ENCODE peak calls at places on chromosome 13, in six cellular contexts. O is vagina, T is heart left ventricle, A is tibial nerve, J is ovary, F is HCT116. D is an unnamed sample.

GRCh38 chr13:54768214-54768613 is 1739.6 kb downstream of the OLFM4 start:
- DNase-seq in O (no peak), T (no peak), A (no peak), J (no peak), F (no peak), D (no peak)

GRCh38 chr13:114009590-114010400 is 35.9 kb upstream of the C13orf46 start:
- DNase-seq in O (no peak), T (no peak), A (no peak), J (no peak), F (no peak), D (peak; percentile 80)

GRCh38 chr13:41823486-41823885 is 137.4 kb downstream of the VWA8 start:
- DNase-seq in O (no peak), T (no peak), A (no peak), J (no peak), F (no peak), D (no peak)

GRCh38 chr13:23470706-23471610 is 37.5 kb upstream of the SACS start:
- DNase-seq in O (no peak), T (no peak), A (no peak), J (no peak), F (no peak), D (no peak)

GRCh38 chr13:31982124-31982523 is 49.5 kb upstream of the FRY start:
- DNase-seq in O (no peak), T (no peak), A (no peak), J (no peak), F (no peak), D (no peak)

GRCh38 chr13:36038785-36039415 is 92.3 kb downstream of the DCLK1 start:
- DNase-seq in O (no peak), T (no peak), A (no peak), J (no peak), F (no peak), D (no peak)

GRCh38 chr13:87777395-87777794 is 106.2 kb downstream of the SLITRK5 start:
- DNase-seq in O (no peak), T (no peak), A (no peak), J (no peak), F (no peak), D (no peak)

GRCh38 chr13:25109341-25109740 is 13.4 kb downstream of the PABPC3 start:
- DNase-seq in O (no peak), T (no peak), A (no peak), J (no peak), F (no peak), D (no peak)

GRCh38 chr13:23567792-23568480 is 2.3 kb upstream of the TNFRSF19 start:
- DNase-seq in O (no peak), T (no peak), A (no peak), J (no peak), F (no peak), D (no peak)

GRCh38 chr13:113951246-113951999 is 22.5 kb downstream of the C13orf46 start:
- DNase-seq in O (no peak), T (peak; percentile 85), A (peak; percentile 78), J (peak; percentile 89), F (peak; percentile 57), D (peak; percentile 97)

GRCh38 chr13:110869231-110869804 is 45.6 kb downstream of the ANKRD10 start:
- DNase-seq in O (no peak), T (peak; percentile 62), A (no peak), J (no peak), F (no peak), D (no peak)

GRCh38 chr13:110047511-110047910 is 259.4 kb downstream of the COL4A1 start:
- DNase-seq in O (no peak), T (peak; percentile 86), A (no peak), J (peak; percentile 34), F (no peak), D (no peak)

GRCh38 chr13:99974939-99975561 is 3.5 kb upstream of the ZIC5 start:
- DNase-seq in O (no peak), T (no peak), A (no peak), J (no peak), F (no peak), D (no peak)

GRCh38 chr13:30108913-30109237 is 198.5 kb downstream of the KATNAL1 start:
- DNase-seq in O (no peak), T (no peak), A (no peak), J (no peak), F (no peak), D (peak; percentile 79)

GRCh38 chr13:51258612-51259358 is 36.6 kb downstream of the FAM124A start:
- DNase-seq in O (no peak), T (no peak), A (no peak), J (no peak), F (no peak), D (no peak)

GRCh38 chr13:85610024-85610423 is 189.2 kb downstream of the SLITRK6 start:
- DNase-seq in O (no peak), T (no peak), A (no peak), J (no peak), F (no peak), D (no peak)

GRCh38 chr13:30866692-30867669 is 39.1 kb upstream of the MEDAG start:
- DNase-seq in O (no peak), T (no peak), A (no peak), J (peak; percentile 53), F (no peak), D (no peak)

GRCh38 chr13:46665243-46665629 is 112.3 kb downstream of the LRCH1 start:
- DNase-seq in O (no peak), T (no peak), A (no peak), J (no peak), F (no peak), D (no peak)

GRCh38 chr13:25860862-25861261 is 191.0 kb downstream of the SHISA2 start:
- DNase-seq in O (no peak), T (no peak), A (no peak), J (no peak), F (no peak), D (no peak)

GRCh38 chr13:99434258-99434788 is 66.9 kb upstream of the TM9SF2 start:
- DNase-seq in O (no peak), T (no peak), A (no peak), J (no peak), F (no peak), D (no peak)

GRCh38 chr13:80262051-80262695 is 78.8 kb downstream of the SPRY2 start:
- DNase-seq in O (no peak), T (no peak), A (no peak), J (no peak), F (no peak), D (no peak)

DNA sequence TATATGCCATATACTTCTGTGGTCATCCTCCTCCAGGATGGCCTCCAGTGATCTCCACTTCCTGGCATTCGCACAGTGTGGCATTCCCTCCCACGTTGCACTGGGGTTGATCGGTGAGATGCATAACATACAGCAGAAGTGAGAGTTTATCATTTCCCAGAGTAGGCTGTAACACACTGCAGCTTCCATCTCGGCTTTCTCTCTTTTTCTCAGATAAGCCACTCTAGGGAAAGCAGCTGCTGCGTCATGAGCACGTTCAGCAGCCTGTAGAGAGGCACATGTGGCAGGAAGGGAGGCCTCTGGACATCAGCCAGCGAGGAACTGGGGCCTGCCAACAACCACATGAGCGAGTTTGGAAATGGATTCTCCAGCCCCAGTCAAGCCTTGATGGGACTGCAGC is 807.1 kb downstream of the DIAPH3 start:
- DNase-seq in O (no peak), T (peak; percentile 88), A (peak; percentile 16), J (peak; percentile 26), F (no peak), D (no peak)
- TF ChIP-seq POLR2A in O (no peak), T (no peak), A (no peak), J (no peak), F (no peak), D (no peak)

DNA sequence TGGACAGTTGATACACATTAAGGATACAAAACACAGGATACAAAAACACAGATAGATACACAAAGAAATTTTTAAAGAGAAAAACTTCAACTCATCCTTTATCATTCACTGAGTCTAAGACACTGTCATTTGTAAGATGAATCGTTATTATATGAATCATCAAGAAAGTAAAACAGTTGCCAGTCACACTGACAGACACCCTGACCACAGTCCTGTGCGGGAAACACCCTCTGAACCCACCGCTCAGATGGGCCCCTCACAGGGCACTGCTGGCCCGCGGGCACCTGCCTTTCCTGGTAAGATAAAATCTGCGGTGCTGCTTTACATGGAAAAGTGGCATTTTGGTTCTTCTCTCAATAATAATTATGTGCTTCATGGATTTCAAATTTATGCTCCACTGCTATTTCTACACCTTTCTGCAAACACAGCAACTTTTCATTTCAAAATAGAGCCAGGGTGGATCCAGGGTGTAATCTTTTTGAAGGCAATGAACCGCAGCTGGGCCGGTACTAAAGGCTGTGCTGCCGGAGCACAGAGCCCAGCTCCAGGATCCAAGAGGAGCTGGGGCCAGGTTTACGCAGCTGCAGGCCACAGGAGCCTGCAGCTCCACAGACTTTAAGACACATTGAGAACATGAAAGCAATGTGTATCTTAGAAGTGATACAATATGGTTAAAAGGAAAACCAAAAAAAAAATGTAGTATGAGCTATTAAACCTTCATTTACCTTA is 76.8 kb downstream of the TUBGCP3 start:
- DNase-seq in O (no peak), T (no peak), A (no peak), J (no peak), F (no peak), D (no peak)
- H3K4me3 ChIP-seq in O (no peak overlapping the region), T (no peak overlapping the region), A (no peak overlapping the region), J (no peak overlapping the region), F (no peak overlapping the region), D (no peak overlapping the region)

GRCh38 chr13:67095621-67096020 is 134.5 kb downstream of the PCDH9 start:
- DNase-seq in O (no peak), T (no peak), A (no peak), J (no peak), F (no peak), D (no peak)

GRCh38 chr13:67096418-67096817 is 133.7 kb downstream of the PCDH9 start:
- DNase-seq in O (no peak), T (no peak), A (no peak), J (no peak), F (no peak), D (no peak)

GRCh38 chr13:67094078-67094477 is 136.1 kb downstream of the PCDH9 start:
- DNase-seq in O (no peak), T (no peak), A (no peak), J (no peak), F (no peak), D (no peak)

GRCh38 chr13:67097856-67098255 is 132.3 kb downstream of the PCDH9 start:
- DNase-seq in O (no peak), T (no peak), A (no peak), J (no peak), F (no peak), D (no peak)

DNA sequence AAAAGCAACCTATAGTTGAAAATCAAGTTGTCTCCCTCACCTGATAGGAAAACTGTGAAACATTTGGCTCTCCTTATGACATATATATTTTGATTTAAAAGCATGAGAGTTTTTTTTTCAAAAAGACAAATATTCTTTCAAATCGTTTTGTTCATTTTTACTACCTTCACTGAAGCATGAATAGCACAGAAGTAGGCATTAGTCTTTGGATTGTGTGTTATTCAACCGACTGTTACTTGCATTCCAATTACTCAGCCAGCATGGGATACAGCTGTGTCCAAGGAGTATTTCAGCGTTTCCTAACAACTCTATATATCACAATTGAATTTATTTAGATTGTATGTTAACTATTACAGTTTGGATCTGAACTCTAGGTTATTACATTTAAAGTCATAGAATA is 135.2 kb downstream of the PCDH9 start:
- DNase-seq in O (no peak), T (no peak), A (no peak), J (no peak), F (no peak), D (no peak)
- TF ChIP-seq CTCF in O (no peak), T (no peak), A (no peak), J (no peak), F (no peak), D (no peak)

DNA sequence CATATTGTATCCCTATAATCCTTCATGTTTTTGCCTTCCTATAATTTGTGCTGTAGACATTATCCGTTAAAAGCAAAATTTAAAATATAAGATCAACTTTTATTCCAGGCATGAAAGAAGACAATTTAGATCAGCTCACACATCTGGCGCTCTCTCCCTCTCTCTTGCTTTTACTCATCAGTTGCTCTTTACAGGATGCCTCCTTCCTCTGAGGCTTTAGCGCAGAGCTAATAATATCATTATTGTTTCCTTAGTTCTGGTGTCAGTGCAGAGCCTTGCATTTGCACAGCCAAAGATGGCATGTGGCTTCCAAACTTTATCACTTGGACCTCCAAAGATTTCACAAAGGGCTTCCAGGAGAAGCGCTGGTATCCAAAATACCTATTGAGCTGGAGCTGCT is 295.1 kb downstream of the FGF9 start:
- DNase-seq in O (no peak), T (no peak), A (no peak), J (no peak), F (no peak), D (no peak)
- TF ChIP-seq POLR2A in O (no peak), T (no peak), A (no peak), J (no peak), F (no peak), D (no peak)

D was measured in lower leg skin.